ENCODE peak calls at places on chromosome 12, in nine cellular contexts. V is glutamatergic neuron; K is CD4-positive, alpha-beta T cell; B is MM.1S; G is natural killer cell; Z is fibroblast of lung; R is fibroblast of the aortic adventitia; P is lung; D is H9. T is an unnamed sample.

GRCh38 chr12:108239378-108239777 is 99.7 kb downstream of the CMKLR1 start:
- DNase-seq in V (no peak), K (no peak), B (no peak), G (no peak), Z (no peak), R (no peak), P (no peak), D (no peak), T (no peak)

GRCh38 chr12:42767326-42767954 is 177.9 kb upstream of the PRICKLE1 start:
- DNase-seq in V (no peak), K (no peak), B (no peak), G (no peak), Z (no peak), R (no peak), P (no peak), D (no peak), T (no peak)

GRCh38 chr12:6869049-6870021 is 2.0 kb downstream of the TPI1 start:
- DNase-seq in V (peak), K (peak), B (peak), G (peak), Z (peak), R (peak), P (peak), D (peak), T (peak)

GRCh38 chr12:16189849-16190248 is 87.6 kb downstream of the SLC15A5 start:
- DNase-seq in V (no peak), K (no peak), B (peak), G (no peak), Z (peak), R (peak), P (no peak), D (no peak), T (no peak)

GRCh38 chr12:66965613-66966012 is 286.7 kb upstream of the GRIP1 start:
- DNase-seq in V (no peak), K (no peak), B (no peak), G (no peak), Z (peak), R (no peak), P (no peak), D (no peak), T (no peak)

GRCh38 chr12:34400423-34400881 is 378.2 kb downstream of the ALG10 start:
- DNase-seq in V (peak), K (no peak), B (no peak), G (peak), Z (no peak), R (no peak), P (peak), D (no peak), T (peak)

GRCh38 chr12:70576341-70577282 is 60.6 kb downstream of the PTPRB start:
- DNase-seq in V (no peak), K (no peak), B (peak), G (no peak), Z (peak), R (peak), P (no peak), D (no peak), T (no peak)

GRCh38 chr12:130330685-130331084 is 7.0 kb upstream of the PIWIL1 start:
- DNase-seq in V (no peak), K (no peak), B (no peak), G (no peak), Z (no peak), R (no peak), P (no peak), D (no peak), T (no peak)

GRCh38 chr12:124532947-124533346 is 34.5 kb downstream of the NCOR2 start:
- DNase-seq in V (no peak), K (no peak), B (no peak), G (no peak), Z (no peak), R (no peak), P (no peak), D (no peak), T (no peak)

GRCh38 chr12:6909421-6910145 is 4.8 kb upstream of the ENO2 start:
- DNase-seq in V (no peak), K (no peak), B (no peak), G (no peak), Z (no peak), R (no peak), P (no peak), D (no peak), T (no peak)

GRCh38 chr12:124026755-124027745 is 54.0 kb downstream of the ZNF664 start:
- DNase-seq in V (no peak), K (no peak), B (peak), G (no peak), Z (peak), R (peak), P (no peak), D (peak), T (no peak)

GRCh38 chr12:92650228-92650822 is 52.5 kb upstream of the PLEKHG7 start:
- DNase-seq in V (no peak), K (no peak), B (no peak), G (no peak), Z (no peak), R (no peak), P (no peak), D (no peak), T (no peak)

GRCh38 chr12:2387051-2387834 is 334.5 kb downstream of the CACNA1C start:
- DNase-seq in V (no peak), K (no peak), B (no peak), G (no peak), Z (peak), R (peak), P (no peak), D (peak), T (no peak)

GRCh38 chr12:39643052-39643451 is 23.4 kb upstream of the ABCD2 start:
- DNase-seq in V (no peak), K (no peak), B (no peak), G (no peak), Z (no peak), R (no peak), P (no peak), D (no peak), T (no peak)

GRCh38 chr12:100993916-100994315 is 199.3 kb downstream of the ANO4 start:
- DNase-seq in V (no peak), K (no peak), B (no peak), G (no peak), Z (no peak), R (no peak), P (no peak), D (no peak), T (no peak)

GRCh38 chr12:4518106-4518728 is 20.5 kb upstream of the RAD51AP1 start:
- DNase-seq in V (no peak), K (no peak), B (no peak), G (no peak), Z (peak), R (peak), P (no peak), D (no peak), T (no peak)

GRCh38 chr12:109302770-109303169 is 6.3 kb downstream of the FOXN4 start:
- DNase-seq in V (no peak), K (no peak), B (no peak), G (no peak), Z (no peak), R (no peak), P (no peak), D (no peak), T (no peak)

GRCh38 chr12:107404981-107405380 is 280.6 kb upstream of the PWP1 start:
- DNase-seq in V (no peak), K (no peak), B (peak), G (no peak), Z (peak), R (peak), P (no peak), D (peak), T (no peak)

GRCh38 chr12:3307419-3307818 is 183.6 kb upstream of the PRMT8 start:
- DNase-seq in V (no peak), K (no peak), B (no peak), G (no peak), Z (no peak), R (no peak), P (no peak), D (no peak), T (no peak)

GRCh38 chr12:58877243-58877743 is 43.0 kb downstream of the LRIG3 start:
- DNase-seq in V (no peak), K (no peak), B (no peak), G (no peak), Z (peak), R (peak), P (peak), D (no peak), T (no peak)

GRCh38 chr12:62210422-62210821 is 49.8 kb upstream of the USP15 start:
- DNase-seq in V (peak), K (no peak), B (peak), G (no peak), Z (peak), R (peak), P (no peak), D (peak), T (no peak)

GRCh38 chr12:49456280-49456679 is 82.5 kb upstream of the KCNH3 start:
- DNase-seq in V (no peak), K (no peak), B (no peak), G (no peak), Z (peak), R (no peak), P (no peak), D (no peak), T (no peak)

GRCh38 chr12:6868211-6869048 is 1.1 kb downstream of the TPI1 start:
- DNase-seq in V (peak), K (no peak), B (no peak), G (no peak), Z (no peak), R (no peak), P (no peak), D (no peak), T (no peak)

GRCh38 chr12:130435826-130436225 is 98.1 kb downstream of the PIWIL1 start:
- DNase-seq in V (no peak), K (no peak), B (no peak), G (no peak), Z (no peak), R (no peak), P (no peak), D (no peak), T (no peak)

GRCh38 chr12:11545438-11546330 is 103.8 kb upstream of the ETV6 start:
- DNase-seq in V (no peak), K (peak), B (peak), G (no peak), Z (no peak), R (no peak), P (no peak), D (no peak), T (no peak)

GRCh38 chr12:58588771-58589170 is 331.5 kb downstream of the LRIG3 start:
- DNase-seq in V (no peak), K (no peak), B (no peak), G (no peak), Z (peak), R (peak), P (no peak), D (no peak), T (no peak)

GRCh38 chr12:53345486-53346195 is 9.5 kb upstream of the SP7 start:
- DNase-seq in V (peak), K (no peak), B (no peak), G (no peak), Z (no peak), R (peak), P (no peak), D (no peak), T (no peak)
- TF ChIP-seq CTCF in V (no peak), K (peak), B (no peak), G (no peak), Z (no peak), R (no peak), P (no peak), D (no peak), T (no peak)

GRCh38 chr12:55132816-55133215 is 6.6 kb downstream of the OR9K2 start:
- DNase-seq in V (no peak), K (no peak), B (no peak), G (no peak), Z (no peak), R (no peak), P (no peak), D (no peak), T (no peak)
- TF ChIP-seq CTCF in V (peak), K (no peak), B (peak), G (no peak), Z (no peak), R (no peak), P (no peak), D (peak), T (peak)

DNA sequence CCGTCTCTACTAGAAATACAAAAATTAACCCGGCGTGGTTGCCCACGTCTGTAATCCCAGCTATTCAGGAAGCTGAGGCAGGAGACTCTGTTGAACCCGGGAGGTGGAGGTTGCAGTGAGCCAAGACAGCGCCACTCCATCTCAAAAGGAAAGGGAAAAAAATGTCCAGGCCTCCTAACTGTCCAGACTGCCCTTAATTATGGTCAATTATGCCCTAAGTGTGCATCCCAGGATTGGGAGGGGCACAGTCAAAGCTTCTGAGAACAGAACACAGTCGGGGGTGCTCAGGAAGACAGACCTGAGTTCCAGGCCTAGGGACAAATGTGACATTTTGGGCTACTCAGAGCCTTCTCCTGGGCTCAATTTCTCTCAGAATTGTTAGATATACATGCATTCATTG is 31.8 kb upstream of the SMUG1 start:
- DNase-seq in V (no peak), K (no peak), B (no peak), G (no peak), Z (no peak), R (no peak), P (no peak), D (no peak), T (no peak)
- TF ChIP-seq CTCF in V (no peak), K (no peak), B (no peak), G (no peak), Z (no peak), R (no peak), P (no peak), D (no peak), T (no peak)

DNA sequence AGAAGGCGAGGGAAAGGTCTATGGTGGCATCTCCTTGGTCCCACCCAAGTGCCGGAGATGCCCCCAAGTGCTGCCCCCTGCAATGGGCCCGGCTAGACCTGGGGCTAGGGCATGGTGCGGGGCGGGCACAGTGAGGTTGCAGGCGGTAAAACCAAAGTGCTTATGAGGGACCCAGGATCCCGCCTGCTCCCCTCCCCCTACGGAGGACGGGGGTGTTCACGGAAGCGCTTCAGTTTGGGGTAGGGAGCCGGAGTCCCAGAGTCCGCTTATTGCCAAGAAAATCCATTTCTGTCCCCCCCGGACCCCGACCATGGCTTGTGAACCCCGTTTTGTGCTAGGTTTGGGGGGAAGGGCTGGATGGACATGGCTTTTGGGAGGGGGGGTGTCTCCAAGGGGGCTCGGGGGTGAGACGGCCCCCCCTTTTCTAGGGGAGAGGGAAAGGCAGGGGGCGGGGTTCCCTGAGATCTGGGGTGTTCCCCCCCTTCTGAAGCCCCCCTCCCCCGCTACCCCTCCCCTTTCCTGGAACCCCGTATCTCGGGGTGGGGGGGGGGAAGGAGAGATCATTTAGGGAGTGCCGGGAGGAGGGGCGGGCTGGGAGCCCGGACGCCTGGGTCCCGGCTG is 5.4 kb upstream of the GPR84 start:
- DNase-seq in V (no peak), K (no peak), B (no peak), G (no peak), Z (no peak), R (no peak), P (no peak), D (peak), T (no peak)
- TF ChIP-seq CTCF in V (no peak), K (no peak), B (no peak), G (no peak), Z (no peak), R (no peak), P (no peak), D (no peak), T (no peak)

GRCh38 chr12:19177754-19178153 is 48.2 kb downstream of the PLEKHA5 start:
- DNase-seq in V (no peak), K (no peak), B (no peak), G (no peak), Z (peak), R (no peak), P (no peak), D (no peak), T (no peak)

GRCh38 chr12:19185262-19185929 is 55.9 kb downstream of the PLEKHA5 start:
- DNase-seq in V (no peak), K (no peak), B (no peak), G (no peak), Z (no peak), R (no peak), P (no peak), D (no peak), T (no peak)

GRCh38 chr12:19183121-19183838 is 53.7 kb downstream of the PLEKHA5 start:
- DNase-seq in V (no peak), K (no peak), B (no peak), G (no peak), Z (no peak), R (peak), P (no peak), D (no peak), T (no peak)

GRCh38 chr12:19179986-19180385 is 50.5 kb downstream of the PLEKHA5 start:
- DNase-seq in V (no peak), K (no peak), B (no peak), G (no peak), Z (no peak), R (no peak), P (no peak), D (no peak), T (no peak)

GRCh38 chr12:19181666-19182426 is 52.3 kb downstream of the PLEKHA5 start:
- DNase-seq in V (no peak), K (no peak), B (no peak), G (no peak), Z (no peak), R (peak), P (no peak), D (no peak), T (no peak)
- TF ChIP-seq CTCF in V (no peak), K (no peak), B (no peak), G (peak), Z (peak), R (peak), P (no peak), D (no peak), T (peak)

GRCh38 chr12:77795699-77796098 is 35.0 kb upstream of the NAV3 start:
- DNase-seq in V (no peak), K (no peak), B (no peak), G (no peak), Z (peak), R (peak), P (no peak), D (no peak), T (no peak)

DNA sequence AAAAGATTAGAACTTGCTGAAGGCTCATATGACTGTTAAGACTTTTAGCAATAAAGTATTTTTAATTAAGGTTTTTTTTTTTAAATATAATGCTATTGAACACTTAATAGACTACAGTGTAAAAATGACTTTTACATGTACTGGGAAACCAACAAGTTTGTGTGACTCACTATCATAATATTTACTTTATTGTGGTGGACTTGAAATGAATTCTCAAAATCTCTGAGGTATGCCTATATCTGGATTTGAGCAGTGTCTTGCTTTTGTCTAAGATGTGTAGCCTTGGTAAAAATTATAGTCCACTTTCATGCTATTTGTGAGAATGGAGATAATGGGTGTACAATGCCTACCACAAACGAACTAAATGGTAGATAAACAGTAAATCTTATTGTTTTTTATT is 33.9 kb upstream of the NAV3 start:
- DNase-seq in V (no peak), K (no peak), B (no peak), G (no peak), Z (peak), R (peak), P (no peak), D (no peak), T (no peak)
- TF ChIP-seq CTCF in V (no peak), K (no peak), B (no peak), G (no peak), Z (no peak), R (no peak), P (no peak), D (no peak), T (no peak)

GRCh38 chr12:51823875-51824565 is 24.5 kb downstream of the FIGNL2 start:
- DNase-seq in V (no peak), K (no peak), B (peak), G (no peak), Z (peak), R (peak), P (no peak), D (peak), T (no peak)
- TF ChIP-seq CTCF in V (no peak), K (peak), B (peak), G (no peak), Z (peak), R (peak), P (peak), D (peak), T (peak)

DNA sequence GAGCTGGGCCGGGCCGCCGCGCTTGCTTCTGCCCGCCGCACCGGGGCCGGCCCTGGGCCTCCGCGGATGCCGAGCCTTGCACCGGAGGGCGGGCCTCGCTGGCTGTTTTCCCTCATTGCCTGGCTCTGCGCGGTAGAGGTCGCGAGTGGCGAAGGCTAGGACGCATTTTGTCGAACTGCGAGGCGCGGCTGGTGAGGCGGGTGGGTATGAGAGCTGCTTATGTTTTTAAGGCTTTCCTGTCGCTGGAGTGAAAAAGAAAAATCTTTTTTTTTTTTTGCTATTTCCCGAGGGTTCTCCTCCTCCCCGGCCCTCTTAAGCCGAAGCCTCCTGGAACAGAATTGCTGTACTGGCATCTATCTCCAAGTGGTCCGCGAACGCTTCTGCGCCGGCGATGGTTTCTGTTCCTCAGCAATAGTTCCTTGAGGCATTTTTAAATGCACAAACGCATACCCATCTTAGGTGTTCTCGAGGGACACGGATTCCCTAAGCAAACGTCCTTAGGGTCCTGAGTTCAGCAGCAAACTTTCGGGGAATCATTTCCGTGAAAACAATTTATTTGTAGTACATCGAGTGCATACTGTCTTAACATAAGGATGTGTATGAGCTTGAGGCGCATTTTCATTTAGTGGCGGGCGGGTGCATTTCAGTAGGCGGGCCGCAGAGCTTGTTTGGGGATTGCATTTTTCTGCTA is 631 bp downstream of the RESF1 start:
- DNase-seq in V (peak), K (peak), B (peak), G (peak), Z (peak), R (peak), P (peak), D (no peak), T (no peak)
- TF ChIP-seq CTCF in V (no peak), K (no peak), B (no peak), G (no peak), Z (peak), R (peak), P (no peak), D (no peak), T (no peak)

DNA sequence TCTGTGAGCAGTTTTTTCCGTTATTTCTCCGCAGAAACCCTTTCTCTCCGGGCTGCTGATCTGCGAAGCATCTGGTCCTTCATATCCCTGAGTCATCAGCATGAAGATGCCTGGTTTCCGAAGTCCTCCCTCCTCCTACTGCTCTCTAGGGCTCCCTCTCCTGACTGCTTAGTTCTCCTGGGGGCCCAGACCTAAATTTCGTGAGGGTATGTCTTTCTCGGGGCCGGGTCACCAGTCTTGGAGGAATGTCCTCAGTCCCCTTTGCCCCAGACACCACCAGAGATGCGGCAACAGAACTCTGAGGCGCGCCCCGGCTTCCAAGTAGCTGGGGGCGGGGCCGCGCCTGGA is 622 bp upstream of the BICDL1 start:
- DNase-seq in V (no peak), K (no peak), B (no peak), G (no peak), Z (peak), R (peak), P (no peak), D (no peak), T (no peak)
- TF ChIP-seq CTCF in V (no peak), K (peak), B (peak), G (no peak), Z (no peak), R (no peak), P (no peak), D (peak), T (no peak)

T was measured in progenitor cell of endocrine pancreas.